ENCODE peak calls at places on chromosome 13, in five cellular contexts. V is mesendoderm, C is mammary epithelial cell, M is PC-3, O is IMR-90. D is an unnamed sample.

GRCh38 chr13:48804836-48805601 is 151.3 kb downstream of the CYSLTR2 start:
- DNase-seq in O (no peak), M (peak; percentile 34), V (no peak), C (no peak), D (peak; percentile 39)

GRCh38 chr13:49214917-49215376 is 5.2 kb upstream of the MLNR start:
- DNase-seq in M (peak; percentile 11), O (peak; percentile 6), V (peak; percentile 60), C (no peak), D (no peak)

GRCh38 chr13:95156208-95156607 is 145.0 kb downstream of the ABCC4 start:
- DNase-seq in V (no peak), O (peak; percentile 17), C (no peak), M (peak; percentile 56), D (no peak)

GRCh38 chr13:60514891-60515290 is 117.9 kb downstream of the TDRD3 start:
- DNase-seq in M (no peak), C (no peak), O (no peak), V (no peak), D (no peak)

GRCh38 chr13:89695343-89696257 is 1651.9 kb upstream of the MIR17HG start:
- DNase-seq in V (peak; percentile 77), C (peak; percentile 44), M (peak; percentile 75), O (peak; percentile 8), D (peak; percentile 65)

GRCh38 chr13:79340490-79340889 is 65.6 kb downstream of the RBM26 start:
- DNase-seq in C (no peak), O (no peak), V (no peak), M (no peak), D (no peak)

GRCh38 chr13:104281910-104282309 is 1215.7 kb upstream of the SLC10A2 start:
- DNase-seq in C (no peak), M (no peak), V (no peak), O (no peak), D (no peak)

GRCh38 chr13:111883571-111884343 is 183.2 kb upstream of the SOX1 start:
- DNase-seq in O (no peak), M (no peak), V (no peak), C (no peak), D (no peak)

GRCh38 chr13:78147905-78148304 is 229.3 kb upstream of the EDNRB start:
- DNase-seq in V (peak; percentile 88), M (peak; percentile 61), O (peak; percentile 84), C (peak; percentile 29), D (peak; percentile 25)

GRCh38 chr13:20711301-20712044 is 8.0 kb downstream of the IL17D start:
- DNase-seq in M (no peak), O (no peak), C (no peak), V (peak; percentile 88), D (peak; percentile 16)

GRCh38 chr13:110869805-110870706 is 44.8 kb downstream of the ANKRD10 start:
- DNase-seq in O (peak; percentile 100), M (peak; percentile 98), V (peak; percentile 89), C (peak; percentile 100), D (peak; percentile 100)

GRCh38 chr13:92769064-92769463 is 457.5 kb upstream of the GPC6 start:
- DNase-seq in C (no peak), M (no peak), O (peak; percentile 4), V (no peak), D (peak; percentile 13)

GRCh38 chr13:102033719-102034446 is 368.0 kb downstream of the FGF14 start:
- DNase-seq in M (no peak), O (no peak), C (no peak), V (no peak), D (no peak)

GRCh38 chr13:92807343-92807742 is 419.3 kb upstream of the GPC6 start:
- DNase-seq in O (peak; percentile 26), C (no peak), V (no peak), M (no peak), D (no peak)

GRCh38 chr13:108212901-108213300 is 2.4 kb downstream of the LIG4 start:
- DNase-seq in O (no peak), V (no peak), M (no peak), C (no peak), D (no peak)

GRCh38 chr13:108218044-108218974 is at the start of gene ABHD13:
- DNase-seq in V (peak; percentile 96), C (peak; percentile 93), O (peak; percentile 85), M (peak; percentile 95), D (peak; percentile 92)

GRCh38 chr13:108213946-108214345 is 1.4 kb downstream of the LIG4 start:
- DNase-seq in V (no peak), O (peak; percentile 31), C (peak; percentile 40), M (peak; percentile 49), D (peak; percentile 47)

GRCh38 chr13:108215428-108215827 is at the start of gene LIG4:
- DNase-seq in O (peak; percentile 92), C (peak; percentile 80), V (peak; percentile 98), M (peak; percentile 89), D (peak; percentile 92)

DNA sequence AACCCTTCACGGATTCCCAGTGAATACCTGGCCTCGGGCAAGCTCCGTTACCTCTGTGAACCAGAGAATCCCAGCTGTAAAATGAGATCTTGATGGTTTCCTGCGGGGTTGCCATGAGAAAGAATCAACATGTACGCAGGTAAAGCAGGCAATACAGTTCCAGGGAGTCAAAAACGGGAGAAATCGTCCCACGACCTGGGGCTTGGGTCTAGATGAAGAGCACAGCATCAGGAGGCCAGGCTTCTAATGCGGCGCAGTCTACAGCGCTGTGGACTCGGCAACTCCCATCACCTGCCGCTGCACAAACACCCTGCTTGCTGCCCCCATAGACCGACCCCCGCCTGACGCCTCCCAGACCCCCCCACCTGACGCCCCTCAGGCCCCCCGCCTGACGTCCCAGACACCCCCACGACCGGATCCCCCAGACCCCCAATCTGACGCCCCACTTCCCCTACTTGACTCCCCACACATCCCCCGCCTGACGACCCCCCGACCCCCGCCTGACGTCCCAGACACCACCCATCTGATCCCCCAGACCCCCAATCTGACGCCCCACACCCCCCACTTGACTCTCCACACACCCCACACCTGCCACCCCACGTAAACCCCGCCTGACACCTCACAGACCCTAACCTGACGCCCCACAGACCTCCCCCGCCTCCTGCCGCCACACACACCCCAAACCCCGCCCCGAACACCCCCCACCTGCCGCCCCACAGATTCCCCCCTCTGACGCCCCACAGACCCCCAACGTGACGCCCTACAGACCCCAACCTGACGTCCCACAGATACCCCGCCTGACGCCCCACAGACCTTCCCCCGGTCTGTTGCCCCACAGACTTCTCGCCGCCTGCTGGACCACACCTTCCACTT is 589 bp downstream of the LIG4 start:
- DNase-seq in O (no peak), V (peak; percentile 83), M (peak; percentile 19), C (peak; percentile 14), D (peak; percentile 18)
- H3K9ac ChIP-seq in O (peak overlapping the region; percentile 63), V (peak overlapping the region; percentile 62), M (no peak overlapping the region), C (peak overlapping the region; percentile 63), D (peak overlapping the region; percentile 80)

GRCh38 chr13:41130356-41130755 is 2.2 kb downstream of the KBTBD6 start:
- DNase-seq in V (no peak), M (no peak), C (no peak), O (peak; percentile 37), D (peak; percentile 9)
- H3K4me3 ChIP-seq in V (no peak overlapping the region), M (peak overlapping the region; percentile 53), C (peak overlapping the region; percentile 2), O (peak overlapping the region; percentile 38), D (no peak overlapping the region)

DNA sequence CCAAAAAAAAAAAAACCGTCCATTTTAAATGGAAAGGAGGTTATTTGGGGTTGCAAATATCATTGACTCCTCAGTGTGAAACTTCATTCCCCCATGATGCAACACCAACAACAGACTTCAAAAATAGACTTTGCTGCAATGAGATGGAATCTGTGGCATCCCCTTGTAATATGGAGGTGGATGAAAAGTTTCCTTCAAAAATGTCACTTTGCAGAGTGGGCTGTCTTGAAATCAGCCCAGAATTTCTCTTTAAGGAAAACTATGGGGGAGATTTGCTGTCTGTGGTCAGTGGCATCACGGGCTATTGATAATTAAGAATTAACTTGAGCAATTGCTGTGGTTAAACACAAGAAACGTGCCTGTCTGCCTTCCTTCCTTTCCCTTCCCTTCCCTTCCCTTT is 1.5 kb downstream of the GPR18 start:
- DNase-seq in V (no peak), C (no peak), M (no peak), O (peak; percentile 58), D (peak; percentile 16)
- H3K9ac ChIP-seq in V (no peak overlapping the region), C (no peak overlapping the region), M (no peak overlapping the region), O (no peak overlapping the region), D (no peak overlapping the region)

DNA sequence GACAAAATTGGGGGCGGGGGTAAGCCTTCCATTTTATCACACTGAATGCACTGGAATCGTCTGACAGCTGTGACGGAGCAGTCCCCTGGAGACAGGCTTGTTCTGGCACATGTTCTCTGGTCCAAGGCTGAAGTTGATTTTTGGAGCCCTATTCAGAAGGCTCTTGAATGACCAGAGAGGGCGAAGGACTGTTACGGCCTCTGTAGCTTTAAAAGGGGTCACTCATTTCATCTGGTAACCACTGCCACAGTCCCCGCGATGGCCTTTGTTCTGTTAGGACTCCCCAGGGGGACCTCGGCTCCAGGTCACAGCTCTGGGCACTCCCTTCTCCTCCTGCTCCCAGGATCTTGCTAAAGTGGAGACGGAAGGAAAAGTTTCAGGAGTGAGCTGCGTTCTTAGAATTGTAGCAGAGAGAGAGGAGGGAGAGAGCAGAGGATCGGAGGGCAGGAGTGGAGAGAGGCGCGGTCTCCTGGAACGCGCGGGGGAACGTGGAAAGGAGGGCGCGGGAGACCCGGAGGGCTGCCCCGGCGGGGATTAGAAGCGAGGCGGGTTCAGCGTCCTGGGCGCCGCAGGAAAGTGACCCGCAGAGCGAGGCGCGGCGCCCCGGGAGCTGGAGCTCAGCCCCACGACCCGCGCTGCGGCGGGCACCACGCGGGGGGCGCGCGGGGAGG is 134.3 kb upstream of the MYO16 start:
- DNase-seq in O (no peak), V (peak; percentile 47), C (no peak), M (no peak), D (peak; percentile 10)
- H3K4me3 ChIP-seq in O (no peak overlapping the region), V (peak overlapping the region; percentile 52), C (no peak overlapping the region), M (no peak overlapping the region), D (peak overlapping the region; percentile 63)

GRCh38 chr13:32214073-32214472 is 101.1 kb downstream of the ZAR1L start:
- DNase-seq in O (no peak), M (no peak), V (no peak), C (no peak), D (no peak)

GRCh38 chr13:32209670-32210069 is 105.5 kb downstream of the ZAR1L start:
- DNase-seq in C (no peak), O (peak; percentile 36), V (peak; percentile 21), M (no peak), D (peak; percentile 24)

GRCh38 chr13:32212420-32212819 is 102.7 kb downstream of the ZAR1L start:
- DNase-seq in V (no peak), O (peak; percentile 91), M (peak; percentile 5), C (peak; percentile 17), D (peak; percentile 77)

GRCh38 chr13:32210081-32210480 is 105.1 kb downstream of the ZAR1L start:
- DNase-seq in O (no peak), M (no peak), C (no peak), V (no peak), D (no peak)

GRCh38 chr13:32211788-32212187 is 103.4 kb downstream of the ZAR1L start:
- DNase-seq in O (peak; percentile 95), M (no peak), C (no peak), V (peak; percentile 12), D (peak; percentile 92)
- H3K9ac ChIP-seq in O (peak overlapping the region; percentile 33), M (no peak overlapping the region), C (no peak overlapping the region), V (no peak overlapping the region), D (peak overlapping the region; percentile 68)

DNA sequence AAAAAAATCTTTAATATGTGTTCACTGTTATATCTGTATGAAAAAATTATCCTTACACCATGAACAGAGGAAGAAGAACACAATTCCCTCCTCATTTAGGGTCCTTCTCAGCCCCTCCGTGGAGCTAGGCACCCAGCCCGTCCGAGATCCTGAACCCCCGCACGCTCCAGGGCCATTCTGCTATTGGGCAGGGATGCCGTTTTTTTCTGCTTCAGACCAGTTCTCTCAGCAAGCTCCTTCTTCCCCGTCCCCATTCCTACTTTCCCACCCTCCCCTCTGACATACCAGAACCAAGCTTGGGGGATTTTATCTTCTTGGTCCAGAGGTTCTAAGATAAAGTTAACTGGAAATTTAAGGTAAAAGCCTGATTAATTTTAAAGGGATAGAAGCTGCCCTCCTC is 36.2 kb downstream of the ATP12A start:
- DNase-seq in V (peak; percentile 83), C (no peak), M (no peak), O (no peak), D (no peak)
- H3K4me3 ChIP-seq in V (no peak overlapping the region), C (no peak overlapping the region), M (no peak overlapping the region), O (no peak overlapping the region), D (no peak overlapping the region)

D was measured in mesenchymal stem cell.